ENCODE peak calls at places on chromosomes 11 and 22, in ten cellular contexts. J is Peyer's patch, F is right atrium auricular region, P is pancreas, B is heart left ventricle, L is MCF 10A, G is A549, V is A673, S is H9, R is cardiac muscle cell. M is an unnamed sample.

GRCh38 chr11:86818466-86819282 is 18.3 kb downstream of the PRSS23 start:
- DNase-seq in J (no peak), F (no peak), P (no peak), B (no peak), L (peak; percentile 75), G (peak; percentile 60), V (peak; percentile 89), S (no peak), R (peak; percentile 79), M (peak; percentile 57)

GRCh38 chr22:20574920-20575353 is 67.5 kb downstream of the MED15 start:
- DNase-seq in J (no peak), F (no peak), P (no peak), B (no peak), L (no peak), G (no peak), V (no peak), S (no peak), R (no peak), M (no peak)

GRCh38 chr11:114162719-114163123 is 103.2 kb downstream of the ZBTB16 start:
- DNase-seq in J (peak; percentile 44), F (peak; percentile 99), P (peak; percentile 87), B (peak; percentile 91), L (peak; percentile 99), G (peak; percentile 35), V (peak; percentile 94), S (no peak), R (peak; percentile 74), M (peak; percentile 88)

GRCh38 chr11:86408845-86409244 is 34.2 kb downstream of the CCDC81 start:
- DNase-seq in J (no peak), F (no peak), P (no peak), B (no peak), L (peak; percentile 2), G (peak; percentile 32), V (no peak), S (no peak), R (no peak), M (no peak)

GRCh38 chr11:67062526-67063373 is 6.1 kb downstream of the RHOD start:
- DNase-seq in J (no peak), F (no peak), P (no peak), B (no peak), L (peak; percentile 72), G (no peak), V (no peak), S (no peak), R (no peak), M (no peak)

GRCh38 chr11:86380295-86380694 is 5.6 kb downstream of the CCDC81 start:
- DNase-seq in J (no peak), F (no peak), P (no peak), B (no peak), L (no peak), G (no peak), V (no peak), S (no peak), R (no peak), M (no peak)

GRCh38 chr11:95149659-95150294 is 60.1 kb downstream of the ENDOD1 start:
- DNase-seq in J (no peak), F (no peak), P (peak; percentile 50), B (peak; percentile 42), L (peak; percentile 33), G (no peak), V (no peak), S (peak; percentile 68), R (no peak), M (no peak)

GRCh38 chr11:64849600-64850356 is 5.3 kb upstream of the CDC42BPG start:
- DNase-seq in J (no peak), F (no peak), P (no peak), B (peak; percentile 73), L (no peak), G (no peak), V (no peak), S (no peak), R (no peak), M (no peak)

GRCh38 chr11:65416341-65417185 is 6.0 kb upstream of the NEAT1 start:
- DNase-seq in J (peak; percentile 93), F (peak; percentile 95), P (peak; percentile 89), B (peak; percentile 94), L (peak; percentile 85), G (peak; percentile 96), V (peak; percentile 92), S (peak; percentile 91), R (peak; percentile 87), M (no peak)

GRCh38 chr11:4546876-4547275 is 1.9 kb downstream of the OR52M1 start:
- DNase-seq in J (no peak), F (no peak), P (no peak), B (no peak), L (no peak), G (no peak), V (no peak), S (no peak), R (no peak), M (no peak)

GRCh38 chr11:4551346-4551979 is 6.5 kb downstream of the OR52M1 start:
- DNase-seq in J (no peak), F (no peak), P (no peak), B (no peak), L (peak; percentile 25), G (no peak), V (peak; percentile 19), S (peak; percentile 30), R (no peak), M (no peak)
- TF ChIP-seq CTCF in J (no peak), F (no peak), P (no peak), B (no peak), L (peak; percentile 31), G (peak; percentile 32), V (peak; percentile 54), S (peak; percentile 68), R (no peak), M (peak; percentile 51)

GRCh38 chr11:32586576-32587190 is 3.1 kb downstream of the EIF3M start:
- DNase-seq in J (no peak), F (no peak), P (no peak), B (no peak), L (peak; percentile 39), G (peak; percentile 55), V (peak; percentile 88), S (no peak), R (peak; percentile 12), M (no peak)
- TF ChIP-seq CTCF in J (no peak), F (no peak), P (no peak), B (peak; percentile 15), L (peak; percentile 8), G (peak; percentile 26), V (peak; percentile 79), S (peak; percentile 23), R (peak; percentile 45), M (peak; percentile 43)

DNA sequence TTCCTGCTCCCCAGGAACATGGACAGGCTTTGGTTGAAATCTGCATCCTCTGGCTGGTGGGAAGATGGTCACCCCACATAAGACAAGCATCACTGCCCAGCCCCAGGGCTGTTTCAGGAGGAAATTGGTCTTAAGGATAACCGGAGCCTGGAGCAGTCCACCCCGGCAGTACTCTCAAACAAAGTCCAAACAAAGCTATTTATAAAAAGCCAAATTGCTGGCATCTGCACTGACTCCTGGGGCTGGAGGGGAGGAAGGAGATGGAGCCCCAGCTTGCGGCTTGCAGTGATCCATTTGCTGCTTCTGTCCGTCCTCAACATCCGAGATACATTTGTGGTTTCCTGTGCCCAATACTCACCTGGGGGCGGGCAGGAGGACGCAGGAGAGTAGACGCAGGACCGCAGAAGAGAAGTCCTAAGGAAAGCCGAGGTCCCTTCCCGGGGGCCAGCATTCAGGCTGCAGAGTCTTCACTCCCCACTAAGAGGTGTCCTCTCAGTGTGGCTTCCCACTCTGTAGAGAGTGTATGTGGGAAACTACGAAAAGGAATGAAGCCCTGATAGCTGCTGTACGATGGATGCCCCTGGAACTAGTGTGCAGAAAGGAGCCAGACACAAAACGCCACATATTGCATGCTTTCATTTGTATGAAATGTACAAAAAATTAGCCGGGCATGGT is 107.3 kb upstream of the FGF3 start:
- DNase-seq in J (no peak), F (no peak), P (no peak), B (no peak), L (no peak), G (no peak), V (no peak), S (no peak), R (no peak), M (no peak)
- TF ChIP-seq CTCF in J (no peak), F (no peak), P (no peak), B (no peak), L (no peak), G (no peak), V (no peak), S (no peak), R (no peak), M (peak; percentile 5)

DNA sequence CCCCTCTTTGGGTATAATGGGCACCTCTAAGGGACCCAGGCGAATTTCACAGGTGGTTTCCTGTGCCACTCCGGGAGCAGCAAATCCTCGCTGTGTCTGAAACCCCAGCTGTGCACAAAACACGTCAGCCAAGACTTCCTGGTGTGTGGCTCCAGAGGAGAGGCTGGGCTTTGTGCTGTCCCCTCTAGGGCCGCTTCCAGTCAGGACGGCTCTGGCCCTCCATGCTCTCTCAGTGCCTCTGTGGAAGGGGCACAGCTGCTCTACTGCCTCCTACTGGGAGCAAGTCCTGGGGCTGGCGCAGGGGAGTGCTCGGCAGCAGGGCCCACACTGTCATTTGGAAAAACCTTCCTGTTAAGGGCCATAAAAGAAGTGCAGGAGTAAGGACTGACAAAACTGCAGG is 23.7 kb upstream of the ARFGAP3 start:
- DNase-seq in J (no peak), F (no peak), P (peak; percentile 64), B (no peak), L (no peak), G (no peak), V (peak; percentile 36), S (peak; percentile 46), R (no peak), M (no peak)
- TF ChIP-seq CTCF in J (no peak), F (no peak), P (no peak), B (no peak), L (peak; percentile 6), G (peak; percentile 17), V (peak; percentile 46), S (peak; percentile 52), R (peak; percentile 12), M (peak; percentile 16)

GRCh38 chr11:111574373-111575230 is 27.6 kb upstream of the SIK2 start:
- DNase-seq in J (no peak), F (no peak), P (no peak), B (no peak), L (no peak), G (no peak), V (no peak), S (no peak), R (no peak), M (no peak)
- TF ChIP-seq CTCF in J (no peak), F (no peak), P (no peak), B (no peak), L (no peak), G (no peak), V (peak; percentile 30), S (no peak), R (no peak), M (no peak)

GRCh38 chr11:115379528-115379927 is 124.7 kb downstream of the CADM1 start:
- DNase-seq in J (no peak), F (no peak), P (no peak), B (no peak), L (no peak), G (no peak), V (no peak), S (no peak), R (no peak), M (no peak)
- TF ChIP-seq CTCF in J (no peak), F (no peak), P (no peak), B (no peak), L (no peak), G (peak; percentile 9), V (no peak), S (no peak), R (no peak), M (no peak)

GRCh38 chr11:8593935-8594909 is at the start of gene STK33:
- DNase-seq in J (peak; percentile 56), F (no peak), P (peak; percentile 73), B (peak; percentile 77), L (no peak), G (peak; percentile 53), V (no peak), S (peak; percentile 86), R (peak; percentile 85), M (no peak)
- TF ChIP-seq CTCF in J (no peak), F (no peak), P (no peak), B (no peak), L (no peak), G (no peak), V (no peak), S (no peak), R (no peak), M (no peak)

M was measured in AG04450.